ENCODE peak calls at places on chromosomes 16 and 17, in six cellular contexts. One of them, this sample, is unnamed.

GRCh38 chr16:50742521-50743150 is 750 bp downstream of the CYLD start:
- DNase-seq in naive thymus-derived CD8-positive, alpha-beta T cell: peak
- DNase-seq in transverse colon: peak
- DNase-seq in NCI-H1436: no peak
- DNase-seq in germinal center: peak
- DNase-seq in stimulated activated CD4-positive, alpha-beta T cell treated with anti-CD3 and anti-CD28 coated beads, TNF-alpha, amount 100 ng/mL, for 24 hours: no peak
- DNase-seq in this sample: no peak

GRCh38 chr16:11507991-11508390 is 78.7 kb downstream of the LITAF start:
- DNase-seq in stimulated activated CD4-positive, alpha-beta T cell treated with anti-CD3 and anti-CD28 coated beads, TNF-alpha, amount 100 ng/mL, for 24 hours: no peak
- DNase-seq in germinal center: no peak
- DNase-seq in transverse colon: no peak
- DNase-seq in NCI-H1436: no peak
- DNase-seq in naive thymus-derived CD8-positive, alpha-beta T cell: no peak
- DNase-seq in this sample: no peak

GRCh38 chr16:66928702-66929388 is 3.5 kb upstream of the RRAD start:
- DNase-seq in NCI-H1436: no peak
- DNase-seq in naive thymus-derived CD8-positive, alpha-beta T cell: no peak
- DNase-seq in transverse colon: peak
- DNase-seq in stimulated activated CD4-positive, alpha-beta T cell treated with anti-CD3 and anti-CD28 coated beads, TNF-alpha, amount 100 ng/mL, for 24 hours: no peak
- DNase-seq in germinal center: no peak
- DNase-seq in this sample: no peak

GRCh38 chr16:3174618-3175148 is 13.3 kb upstream of the OR1F1 start:
- DNase-seq in naive thymus-derived CD8-positive, alpha-beta T cell: no peak
- DNase-seq in stimulated activated CD4-positive, alpha-beta T cell treated with anti-CD3 and anti-CD28 coated beads, TNF-alpha, amount 100 ng/mL, for 24 hours: no peak
- DNase-seq in transverse colon: no peak
- DNase-seq in NCI-H1436: no peak
- DNase-seq in germinal center: no peak
- DNase-seq in this sample: no peak

GRCh38 chr16:64409762-64410161 is 712.1 kb downstream of the CDH11 start:
- DNase-seq in stimulated activated CD4-positive, alpha-beta T cell treated with anti-CD3 and anti-CD28 coated beads, TNF-alpha, amount 100 ng/mL, for 24 hours: no peak
- DNase-seq in naive thymus-derived CD8-positive, alpha-beta T cell: no peak
- DNase-seq in germinal center: no peak
- DNase-seq in NCI-H1436: no peak
- DNase-seq in transverse colon: no peak
- DNase-seq in this sample: no peak

GRCh38 chr16:85422374-85423185 is 190.5 kb upstream of the GSE1 start:
- DNase-seq in NCI-H1436: no peak
- DNase-seq in transverse colon: peak
- DNase-seq in stimulated activated CD4-positive, alpha-beta T cell treated with anti-CD3 and anti-CD28 coated beads, TNF-alpha, amount 100 ng/mL, for 24 hours: no peak
- DNase-seq in naive thymus-derived CD8-positive, alpha-beta T cell: no peak
- DNase-seq in germinal center: no peak
- DNase-seq in this sample: peak

GRCh38 chr16:67249762-67250327 is 1.1 kb downstream of the SLC9A5 start:
- DNase-seq in NCI-H1436: no peak
- DNase-seq in germinal center: no peak
- DNase-seq in stimulated activated CD4-positive, alpha-beta T cell treated with anti-CD3 and anti-CD28 coated beads, TNF-alpha, amount 100 ng/mL, for 24 hours: no peak
- DNase-seq in naive thymus-derived CD8-positive, alpha-beta T cell: no peak
- DNase-seq in transverse colon: no peak
- DNase-seq in this sample: no peak

GRCh38 chr16:68446941-68447675 is 1.2 kb downstream of the SMPD3 start:
- DNase-seq in NCI-H1436: peak
- DNase-seq in naive thymus-derived CD8-positive, alpha-beta T cell: no peak
- DNase-seq in stimulated activated CD4-positive, alpha-beta T cell treated with anti-CD3 and anti-CD28 coated beads, TNF-alpha, amount 100 ng/mL, for 24 hours: no peak
- DNase-seq in transverse colon: no peak
- DNase-seq in germinal center: no peak
- DNase-seq in this sample: no peak

GRCh38 chr17:63420868-63421680 is 25.0 kb downstream of the CYB561 start:
- DNase-seq in transverse colon: no peak
- DNase-seq in NCI-H1436: no peak
- DNase-seq in germinal center: no peak
- DNase-seq in stimulated activated CD4-positive, alpha-beta T cell treated with anti-CD3 and anti-CD28 coated beads, TNF-alpha, amount 100 ng/mL, for 24 hours: no peak
- DNase-seq in naive thymus-derived CD8-positive, alpha-beta T cell: no peak
- DNase-seq in this sample: no peak

GRCh38 chr17:41618341-41619161 is 5.8 kb downstream of the KRT17 start:
- DNase-seq in stimulated activated CD4-positive, alpha-beta T cell treated with anti-CD3 and anti-CD28 coated beads, TNF-alpha, amount 100 ng/mL, for 24 hours: no peak
- DNase-seq in transverse colon: no peak
- DNase-seq in naive thymus-derived CD8-positive, alpha-beta T cell: no peak
- DNase-seq in NCI-H1436: no peak
- DNase-seq in germinal center: no peak
- DNase-seq in this sample: no peak

This sample was measured in NCI-H2081 treated with DMSO at 0.1 percent for 48 hours.